ENCODE peak calls at places on chromosomes 3 and 15, in five cellular contexts. One of them, this sample, is unnamed.
A peak's percentile ranks its signal among the peaks of the same experiment; 100 is the strongest.

GRCh38 chr3:81452406-81452805 is 309.0 kb downstream of the GBE1 start:
- DNase-seq in H1: no peak
- DNase-seq in hypothalamus: no peak
- DNase-seq in cardiac muscle cell: peak; percentile 26
- DNase-seq in stimulated activated CD4-positive, alpha-beta T cell treated with anti-CD3 and anti-CD28 coated beads, Interleukin-4, amount 100 ng/mL, for 48 hours: no peak
- DNase-seq in this sample: no peak

GRCh38 chr3:24401811-24402185 is 92.9 kb downstream of the THRB start:
- DNase-seq in cardiac muscle cell: no peak
- DNase-seq in H1: no peak
- DNase-seq in hypothalamus: no peak
- DNase-seq in stimulated activated CD4-positive, alpha-beta T cell treated with anti-CD3 and anti-CD28 coated beads, Interleukin-4, amount 100 ng/mL, for 48 hours: no peak
- DNase-seq in this sample: no peak

GRCh38 chr3:141489184-141489583 is 2.4 kb downstream of the RASA2 start:
- DNase-seq in H1: no peak
- DNase-seq in stimulated activated CD4-positive, alpha-beta T cell treated with anti-CD3 and anti-CD28 coated beads, Interleukin-4, amount 100 ng/mL, for 48 hours: no peak
- DNase-seq in cardiac muscle cell: no peak
- DNase-seq in hypothalamus: no peak
- DNase-seq in this sample: no peak

GRCh38 chr3:159894386-159894785 is 94.2 kb upstream of the IL12A start:
- DNase-seq in H1: no peak
- DNase-seq in hypothalamus: no peak
- DNase-seq in stimulated activated CD4-positive, alpha-beta T cell treated with anti-CD3 and anti-CD28 coated beads, Interleukin-4, amount 100 ng/mL, for 48 hours: no peak
- DNase-seq in cardiac muscle cell: no peak
- DNase-seq in this sample: no peak

GRCh38 chr15:92121047-92121446 is 267.5 kb downstream of the SLCO3A1 start:
- DNase-seq in stimulated activated CD4-positive, alpha-beta T cell treated with anti-CD3 and anti-CD28 coated beads, Interleukin-4, amount 100 ng/mL, for 48 hours: no peak
- DNase-seq in cardiac muscle cell: no peak
- DNase-seq in hypothalamus: no peak
- DNase-seq in H1: no peak
- DNase-seq in this sample: no peak

GRCh38 chr15:99409097-99409473 is 156.7 kb upstream of the MEF2A start:
- DNase-seq in cardiac muscle cell: peak; percentile 73
- DNase-seq in stimulated activated CD4-positive, alpha-beta T cell treated with anti-CD3 and anti-CD28 coated beads, Interleukin-4, amount 100 ng/mL, for 48 hours: no peak
- DNase-seq in H1: peak; percentile 49
- DNase-seq in hypothalamus: peak; percentile 31
- DNase-seq in this sample: no peak

GRCh38 chr15:60047701-60048100 is 43.6 kb downstream of the FOXB1 start:
- DNase-seq in hypothalamus: no peak
- DNase-seq in H1: no peak
- DNase-seq in stimulated activated CD4-positive, alpha-beta T cell treated with anti-CD3 and anti-CD28 coated beads, Interleukin-4, amount 100 ng/mL, for 48 hours: no peak
- DNase-seq in cardiac muscle cell: peak; percentile 42
- DNase-seq in this sample: no peak

GRCh38 chr3:76753599-76753998 is 286.3 kb upstream of the ROBO2 start:
- DNase-seq in stimulated activated CD4-positive, alpha-beta T cell treated with anti-CD3 and anti-CD28 coated beads, Interleukin-4, amount 100 ng/mL, for 48 hours: no peak
- DNase-seq in H1: no peak
- DNase-seq in hypothalamus: no peak
- DNase-seq in cardiac muscle cell: no peak
- DNase-seq in this sample: no peak

GRCh38 chr15:77027697-77028450 is 32.9 kb downstream of the PSTPIP1 start:
- DNase-seq in hypothalamus: no peak
- DNase-seq in stimulated activated CD4-positive, alpha-beta T cell treated with anti-CD3 and anti-CD28 coated beads, Interleukin-4, amount 100 ng/mL, for 48 hours: no peak
- DNase-seq in cardiac muscle cell: peak; percentile 37
- DNase-seq in H1: no peak
- DNase-seq in this sample: no peak

GRCh38 chr3:49930241-49930690 is 655 bp upstream of the MON1A start:
- DNase-seq in cardiac muscle cell: no peak
- DNase-seq in stimulated activated CD4-positive, alpha-beta T cell treated with anti-CD3 and anti-CD28 coated beads, Interleukin-4, amount 100 ng/mL, for 48 hours: no peak
- DNase-seq in H1: no peak
- DNase-seq in hypothalamus: no peak
- DNase-seq in this sample: no peak